ENCODE peak calls at places on chromosomes 6 and 20, in five cellular contexts. V, Q, U, B and L are unnamed samples.

GRCh38 chr6:80363501-80363900 is 257.0 kb downstream of the BCKDHB start:
- DNase-seq in V (peak), Q (no peak), U (no peak), B (no peak), L (no peak)

GRCh38 chr6:37705239-37706051 is 7.8 kb upstream of the MDGA1 start:
- DNase-seq in V (no peak), Q (peak), U (peak), B (no peak), L (peak)

GRCh38 chr6:29941476-29941875 is 856 bp upstream of the HLA-A start:
- DNase-seq in V (no peak), Q (peak), U (no peak), B (no peak), L (no peak)

GRCh38 chr6:128870751-128871150 is 12.2 kb upstream of the LAMA2 start:
- DNase-seq in V (no peak), Q (no peak), U (no peak), B (no peak), L (no peak)

GRCh38 chr6:158441639-158442308 is 118.1 kb upstream of the TMEM181 start:
- DNase-seq in V (no peak), Q (no peak), U (peak), B (no peak), L (no peak)

GRCh38 chr6:17986656-17987575 is 519 bp downstream of the KIF13A start:
- DNase-seq in V (no peak), Q (peak), U (peak), B (peak), L (peak)

GRCh38 chr20:32909451-32909850 is 50.7 kb downstream of the EFCAB8 start:
- DNase-seq in V (no peak), Q (no peak), U (no peak), B (no peak), L (no peak)

GRCh38 chr6:48973486-48973885 is 489.6 kb downstream of the MMUT start:
- DNase-seq in V (no peak), Q (no peak), U (no peak), B (no peak), L (no peak)

GRCh38 chr6:118377711-118378414 is 170.2 kb upstream of the PLN start:
- DNase-seq in V (no peak), Q (no peak), U (peak), B (no peak), L (no peak)

GRCh38 chr6:25041676-25042598 is 106.2 kb upstream of the RIPOR2 start:
- DNase-seq in V (no peak), Q (no peak), U (no peak), B (no peak), L (no peak)

GRCh38 chr20:560680-561079 is 17.1 kb upstream of the CSNK2A1 start:
- DNase-seq in V (no peak), Q (no peak), U (no peak), B (no peak), L (no peak)

GRCh38 chr6:75430631-75431345 is 62.8 kb downstream of the FILIP1 start:
- DNase-seq in V (no peak), Q (no peak), U (no peak), B (no peak), L (no peak)

GRCh38 chr20:58007947-58008346 is 220.5 kb downstream of the ANKRD60 start:
- DNase-seq in V (no peak), Q (no peak), U (no peak), B (no peak), L (no peak)

GRCh38 chr6:3322366-3322890 is 63.7 kb downstream of the PSMG4 start:
- DNase-seq in V (no peak), Q (no peak), U (no peak), B (no peak), L (no peak)

GRCh38 chr6:69732640-69733039 is 64.2 kb downstream of the LMBRD1 start:
- DNase-seq in V (no peak), Q (no peak), U (no peak), B (no peak), L (no peak)

GRCh38 chr6:1383729-1384548 is 5.4 kb upstream of the FOXF2 start:
- DNase-seq in V (no peak), Q (no peak), U (no peak), B (no peak), L (no peak)

GRCh38 chr20:60764328-60764727 is 487.7 kb upstream of the CDH4 start:
- DNase-seq in V (no peak), Q (no peak), U (no peak), B (no peak), L (no peak)

GRCh38 chr6:79330723-79331122 is 96.2 kb upstream of the HMGN3 start:
- DNase-seq in V (no peak), Q (no peak), U (no peak), B (no peak), L (no peak)

GRCh38 chr6:152087701-152088100 is 280.2 kb downstream of the ESR1 start:
- DNase-seq in V (no peak), Q (no peak), U (no peak), B (no peak), L (no peak)

GRCh38 chr6:131660195-131660594 is 23.1 kb downstream of the ENPP3 start:
- DNase-seq in V (peak), Q (peak), U (no peak), B (peak), L (no peak)

GRCh38 chr6:156795825-156796224 is 18.6 kb downstream of the ARID1B start:
- DNase-seq in V (no peak), Q (no peak), U (no peak), B (no peak), L (no peak)

GRCh38 chr20:45983279-45983743 is 11.3 kb upstream of the ZNF335 start:
- DNase-seq in V (no peak), Q (no peak), U (no peak), B (no peak), L (no peak)

GRCh38 chr20:50346372-50347347 is 156.0 kb downstream of the CEBPB start:
- DNase-seq in V (peak), Q (peak), U (peak), B (peak), L (peak)

GRCh38 chr6:128361378-128361777 is 159.0 kb downstream of the PTPRK start:
- DNase-seq in V (no peak), Q (no peak), U (no peak), B (no peak), L (no peak)

GRCh38 chr6:11766589-11767450 is 11.8 kb downstream of the ADTRP start:
- DNase-seq in V (peak), Q (peak), U (no peak), B (peak), L (no peak)

GRCh38 chr6:118574051-118574865 is 26.2 kb downstream of the PLN start:
- DNase-seq in V (no peak), Q (no peak), U (no peak), B (no peak), L (no peak)

GRCh38 chr6:156719720-156720563 is 57.2 kb upstream of the ARID1B start:
- DNase-seq in V (peak), Q (peak), U (peak), B (peak), L (peak)

GRCh38 chr20:58702859-58703648 is 10.5 kb downstream of the NPEPL1 start:
- DNase-seq in V (no peak), Q (no peak), U (peak), B (no peak), L (no peak)

GRCh38 chr6:14758421-14759043 is 487.3 kb upstream of the JARID2 start:
- DNase-seq in V (no peak), Q (no peak), U (no peak), B (no peak), L (no peak)

GRCh38 chr6:13711384-13711725 is 280 bp downstream of the RANBP9 start:
- DNase-seq in V (no peak), Q (peak), U (no peak), B (no peak), L (no peak)

GRCh38 chr6:2766767-2767314 is 1.6 kb downstream of the WRNIP1 start:
- DNase-seq in V (no peak), Q (peak), U (no peak), B (no peak), L (no peak)

GRCh38 chr6:138724015-138724414 is 49.6 kb upstream of the CCDC28A start:
- DNase-seq in V (no peak), Q (no peak), U (peak), B (peak), L (no peak)

GRCh38 chr6:75422024-75422639 is 71.5 kb downstream of the FILIP1 start:
- DNase-seq in V (no peak), Q (no peak), U (no peak), B (no peak), L (no peak)

GRCh38 chr20:48622421-48622820 is 205.4 kb downstream of the PREX1 start:
- DNase-seq in V (no peak), Q (no peak), U (no peak), B (no peak), L (no peak)

GRCh38 chr6:167811040-167811439 is 15.7 kb upstream of the AFDN start:
- DNase-seq in V (no peak), Q (no peak), U (no peak), B (no peak), L (no peak)

GRCh38 chr6:119915971-119916370 is 566.4 kb upstream of the MAN1A1 start:
- DNase-seq in V (no peak), Q (no peak), U (no peak), B (no peak), L (no peak)

GRCh38 chr6:25973923-25974555 is 11.4 kb downstream of the TRIM38 start:
- DNase-seq in V (no peak), Q (no peak), U (no peak), B (no peak), L (no peak)

GRCh38 chr6:23964865-23965264 is 161.2 kb upstream of the NRSN1 start:
- DNase-seq in V (no peak), Q (no peak), U (no peak), B (no peak), L (no peak)

GRCh38 chr6:12262236-12263061 is 27.7 kb upstream of the EDN1 start:
- DNase-seq in V (no peak), Q (no peak), U (no peak), B (no peak), L (no peak)